ENCODE peak calls at places on chromosomes 6 and 20, in six cellular contexts. I is stimulated activated CD4-positive, alpha-beta T cell treated with anti-CD3 and anti-CD28 coated beads, Interleukin-15, amount 100 ng/mL, for 1 hour; R is progenitor cell of endocrine pancreas; J is foreskin fibroblast; F is NB4; G is HCEC 1CT. V is an unnamed sample.

GRCh38 chr6:73264446-73264845 is 1.4 kb upstream of the KHDC1 start:
- DNase-seq in R (no peak), F (no peak), G (no peak), I (no peak), J (no peak), V (no peak)

GRCh38 chr20:43728686-43729255 is 2.0 kb upstream of the GTSF1L start:
- DNase-seq in I (no peak), F (no peak), G (no peak), R (no peak), J (no peak), V (no peak)

GRCh38 chr6:21382821-21383455 is 210.6 kb upstream of the SOX4 start:
- DNase-seq in G (no peak), I (no peak), R (no peak), F (peak; percentile 30), J (no peak), V (no peak)

GRCh38 chr6:56370127-56370540 is 122.8 kb upstream of the COL21A1 start:
- DNase-seq in J (peak; percentile 70), I (no peak), R (peak; percentile 19), F (no peak), G (peak; percentile 78), V (no peak)

GRCh38 chr6:135853986-135854385 is 2.5 kb downstream of the PDE7B start:
- DNase-seq in G (peak; percentile 34), I (no peak), J (no peak), R (no peak), F (no peak), V (no peak)

GRCh38 chr6:44151348-44152108 is 7.1 kb upstream of the CAPN11 start:
- DNase-seq in I (peak; percentile 63), R (peak; percentile 81), G (peak; percentile 56), J (peak; percentile 62), F (peak; percentile 87), V (peak; percentile 47)

GRCh38 chr6:148723484-148723883 is 23.3 kb upstream of the UST start:
- DNase-seq in R (no peak), G (peak; percentile 99), F (no peak), I (no peak), J (peak; percentile 86), V (peak; percentile 87)

GRCh38 chr6:117548797-117549301 is 53.5 kb downstream of the GOPC start:
- DNase-seq in J (no peak), G (peak; percentile 63), F (no peak), R (no peak), I (no peak), V (no peak)

GRCh38 chr6:137571854-137572253 is 77.7 kb upstream of the OLIG3 start:
- DNase-seq in I (peak; percentile 18), R (no peak), F (peak; percentile 47), J (no peak), G (no peak), V (no peak)

GRCh38 chr6:134437376-134437775 is 119.5 kb upstream of the SGK1 start:
- DNase-seq in G (peak; percentile 75), I (no peak), J (no peak), R (no peak), F (peak; percentile 70), V (no peak)